ENCODE peak calls at places on chromosomes 6 and 20, in four cellular contexts. One of them, this sample, is unnamed.
A peak's percentile ranks its signal among the peaks of the same experiment; 100 is the strongest.

GRCh38 chr6:119043265-119043664 is 35.2 kb downstream of the FAM184A start:
- DNase-seq in Panc1: no peak
- DNase-seq in left ventricle myocardium inferior: no peak
- DNase-seq in astrocyte: no peak
- DNase-seq in this sample: no peak

GRCh38 chr20:34089655-34090324 is 22.3 kb downstream of the EIF2S2 start:
- DNase-seq in Panc1: no peak
- DNase-seq in left ventricle myocardium inferior: peak; percentile 36
- DNase-seq in astrocyte: no peak
- DNase-seq in this sample: no peak

GRCh38 chr6:98769546-98769945 is 64.8 kb upstream of the POU3F2 start:
- DNase-seq in Panc1: no peak
- DNase-seq in left ventricle myocardium inferior: no peak
- DNase-seq in astrocyte: peak; percentile 40
- DNase-seq in this sample: peak; percentile 34

GRCh38 chr6:1611572-1612385 is 2.1 kb downstream of the FOXC1 start:
- DNase-seq in Panc1: no peak
- DNase-seq in left ventricle myocardium inferior: no peak
- DNase-seq in astrocyte: peak; percentile 32
- DNase-seq in this sample: no peak

GRCh38 chr6:114592506-114592905 is 249.7 kb upstream of the HS3ST5 start:
- DNase-seq in Panc1: no peak
- DNase-seq in left ventricle myocardium inferior: no peak
- DNase-seq in astrocyte: no peak
- DNase-seq in this sample: no peak

GRCh38 chr20:18031888-18032509 is 25.7 kb downstream of the OVOL2 start:
- DNase-seq in Panc1: no peak
- DNase-seq in left ventricle myocardium inferior: no peak
- DNase-seq in astrocyte: no peak
- DNase-seq in this sample: no peak

GRCh38 chr20:6818033-6818808 is 50.7 kb downstream of the BMP2 start:
- DNase-seq in Panc1: no peak
- DNase-seq in left ventricle myocardium inferior: no peak
- DNase-seq in astrocyte: peak; percentile 8
- DNase-seq in this sample: no peak

GRCh38 chr6:44422534-44422933 is 35.0 kb downstream of the CDC5L start:
- DNase-seq in Panc1: no peak
- DNase-seq in left ventricle myocardium inferior: no peak
- DNase-seq in astrocyte: no peak
- DNase-seq in this sample: no peak

GRCh38 chr6:56009620-56010019 is 134.2 kb upstream of the BMP5 start:
- DNase-seq in Panc1: no peak
- DNase-seq in left ventricle myocardium inferior: no peak
- DNase-seq in astrocyte: peak; percentile 33
- DNase-seq in this sample: no peak

GRCh38 chr6:137121401-137121997 is 51.9 kb downstream of the IL22RA2 start:
- DNase-seq in Panc1: no peak
- DNase-seq in left ventricle myocardium inferior: no peak
- DNase-seq in astrocyte: no peak
- DNase-seq in this sample: no peak

GRCh38 chr20:38230957-38231785 is 29.4 kb downstream of the KIAA1755 start:
- DNase-seq in Panc1: no peak
- DNase-seq in left ventricle myocardium inferior: no peak
- DNase-seq in astrocyte: peak; percentile 44
- DNase-seq in this sample: no peak

GRCh38 chr6:145257757-145258521 is 477.4 kb downstream of the EPM2A start:
- DNase-seq in Panc1: no peak
- DNase-seq in left ventricle myocardium inferior: no peak
- DNase-seq in astrocyte: no peak
- DNase-seq in this sample: no peak

GRCh38 chr20:24406761-24407550 is 62.5 kb upstream of the SYNDIG1 start:
- DNase-seq in Panc1: no peak
- DNase-seq in left ventricle myocardium inferior: no peak
- DNase-seq in astrocyte: no peak
- DNase-seq in this sample: no peak

GRCh38 chr20:21529863-21530262 is 16.0 kb upstream of the NKX2-2 start:
- DNase-seq in Panc1: no peak
- DNase-seq in left ventricle myocardium inferior: no peak
- DNase-seq in astrocyte: no peak
- DNase-seq in this sample: no peak

GRCh38 chr6:155188707-155189496 is 74.9 kb upstream of the CLDN20 start:
- DNase-seq in Panc1: no peak
- DNase-seq in left ventricle myocardium inferior: no peak
- DNase-seq in astrocyte: peak; percentile 97
- DNase-seq in this sample: no peak

GRCh38 chr6:109165392-109165964 is 70.2 kb downstream of the CEP57L1 start:
- DNase-seq in Panc1: no peak
- DNase-seq in left ventricle myocardium inferior: no peak
- DNase-seq in astrocyte: peak; percentile 71
- DNase-seq in this sample: peak; percentile 39

GRCh38 chr6:38155144-38155543 is 335.6 kb downstream of the ZFAND3 start:
- DNase-seq in Panc1: no peak
- DNase-seq in left ventricle myocardium inferior: no peak
- DNase-seq in astrocyte: no peak
- DNase-seq in this sample: no peak

GRCh38 chr20:58553841-58554240 is 38.6 kb upstream of the APCDD1L start:
- DNase-seq in Panc1: no peak
- DNase-seq in left ventricle myocardium inferior: no peak
- DNase-seq in astrocyte: peak; percentile 75
- DNase-seq in this sample: no peak

GRCh38 chr6:75103411-75103810 is 102.4 kb downstream of the COL12A1 start:
- DNase-seq in Panc1: no peak
- DNase-seq in left ventricle myocardium inferior: no peak
- DNase-seq in astrocyte: no peak
- DNase-seq in this sample: no peak

GRCh38 chr20:19427913-19428800 is 215.7 kb downstream of the SLC24A3 start:
- DNase-seq in Panc1: no peak
- DNase-seq in left ventricle myocardium inferior: no peak
- DNase-seq in astrocyte: no peak
- DNase-seq in this sample: no peak

GRCh38 chr6:108559884-108560462 is 744 bp upstream of the FOXO3 start:
- DNase-seq in Panc1: no peak
- DNase-seq in left ventricle myocardium inferior: no peak
- DNase-seq in astrocyte: peak; percentile 78
- DNase-seq in this sample: peak; percentile 79

GRCh38 chr6:51720327-51720726 is 367.1 kb downstream of the PKHD1 start:
- DNase-seq in Panc1: no peak
- DNase-seq in left ventricle myocardium inferior: no peak
- DNase-seq in astrocyte: no peak
- DNase-seq in this sample: no peak

GRCh38 chr6:146847426-146847825 is 248.7 kb downstream of the ADGB start:
- DNase-seq in Panc1: no peak
- DNase-seq in left ventricle myocardium inferior: no peak
- DNase-seq in astrocyte: peak; percentile 68
- DNase-seq in this sample: no peak

GRCh38 chr20:35697696-35698297 is 1.4 kb downstream of the NFS1 start:
- DNase-seq in Panc1: no peak
- DNase-seq in left ventricle myocardium inferior: no peak
- DNase-seq in astrocyte: no peak
- DNase-seq in this sample: no peak

GRCh38 chr6:163625265-163625664 is 210.7 kb downstream of the QKI start:
- DNase-seq in Panc1: no peak
- DNase-seq in left ventricle myocardium inferior: no peak
- DNase-seq in astrocyte: no peak
- DNase-seq in this sample: no peak

GRCh38 chr6:96001891-96002575 is 13.7 kb upstream of the FUT9 start:
- DNase-seq in Panc1: no peak
- DNase-seq in left ventricle myocardium inferior: no peak
- DNase-seq in astrocyte: no peak
- DNase-seq in this sample: no peak

GRCh38 chr6:46901747-46902362 is 19.9 kb downstream of the ADGRF5 start:
- DNase-seq in Panc1: no peak
- DNase-seq in left ventricle myocardium inferior: no peak
- DNase-seq in astrocyte: no peak
- DNase-seq in this sample: no peak

GRCh38 chr6:12150812-12151432 is 138.8 kb downstream of the HIVEP1 start:
- DNase-seq in Panc1: no peak
- DNase-seq in left ventricle myocardium inferior: no peak
- DNase-seq in astrocyte: no peak
- DNase-seq in this sample: peak; percentile 26

GRCh38 chr6:148835920-148836441 is 89.2 kb downstream of the UST start:
- DNase-seq in Panc1: no peak
- DNase-seq in left ventricle myocardium inferior: no peak
- DNase-seq in astrocyte: peak; percentile 87
- DNase-seq in this sample: no peak

GRCh38 chr6:157462956-157463742 is 82.2 kb downstream of the ZDHHC14 start:
- DNase-seq in Panc1: no peak
- DNase-seq in left ventricle myocardium inferior: no peak
- DNase-seq in astrocyte: no peak
- DNase-seq in this sample: no peak

GRCh38 chr6:85669735-85670194 is 27.1 kb upstream of the SYNCRIP start:
- DNase-seq in Panc1: no peak
- DNase-seq in left ventricle myocardium inferior: no peak
- DNase-seq in astrocyte: peak; percentile 27
- DNase-seq in this sample: no peak

GRCh38 chr20:4633780-4634179 is 87.9 kb upstream of the PRND start:
- DNase-seq in Panc1: no peak
- DNase-seq in left ventricle myocardium inferior: no peak
- DNase-seq in astrocyte: peak; percentile 96
- DNase-seq in this sample: no peak

GRCh38 chr20:12287575-12287974 is 369.9 kb downstream of the BTBD3 start:
- DNase-seq in Panc1: no peak
- DNase-seq in left ventricle myocardium inferior: no peak
- DNase-seq in astrocyte: no peak
- DNase-seq in this sample: no peak

GRCh38 chr6:99602519-99603420 is 3.9 kb upstream of the PRDM13 start:
- DNase-seq in Panc1: no peak
- DNase-seq in left ventricle myocardium inferior: no peak
- DNase-seq in astrocyte: no peak
- DNase-seq in this sample: no peak

GRCh38 chr6:1913572-1913971 is 303.9 kb downstream of the FOXC1 start:
- DNase-seq in Panc1: no peak
- DNase-seq in left ventricle myocardium inferior: no peak
- DNase-seq in astrocyte: no peak
- DNase-seq in this sample: no peak

GRCh38 chr6:169868458-169868857 is 117.0 kb downstream of the ERMARD start:
- DNase-seq in Panc1: no peak
- DNase-seq in left ventricle myocardium inferior: peak; percentile 55
- DNase-seq in astrocyte: no peak
- DNase-seq in this sample: peak; percentile 27

GRCh38 chr20:45456632-45457031 is 12.9 kb upstream of the WFDC2 start:
- DNase-seq in Panc1: no peak
- DNase-seq in left ventricle myocardium inferior: no peak
- DNase-seq in astrocyte: no peak
- DNase-seq in this sample: peak; percentile 65

GRCh38 chr6:160424256-160424655 is 76.1 kb downstream of the SLC22A3 start:
- DNase-seq in Panc1: no peak
- DNase-seq in left ventricle myocardium inferior: no peak
- DNase-seq in astrocyte: no peak
- DNase-seq in this sample: no peak

GRCh38 chr6:18323935-18324707 is 59.8 kb upstream of the DEK start:
- DNase-seq in Panc1: no peak
- DNase-seq in left ventricle myocardium inferior: no peak
- DNase-seq in astrocyte: peak; percentile 21
- DNase-seq in this sample: peak; percentile 41

DNA sequence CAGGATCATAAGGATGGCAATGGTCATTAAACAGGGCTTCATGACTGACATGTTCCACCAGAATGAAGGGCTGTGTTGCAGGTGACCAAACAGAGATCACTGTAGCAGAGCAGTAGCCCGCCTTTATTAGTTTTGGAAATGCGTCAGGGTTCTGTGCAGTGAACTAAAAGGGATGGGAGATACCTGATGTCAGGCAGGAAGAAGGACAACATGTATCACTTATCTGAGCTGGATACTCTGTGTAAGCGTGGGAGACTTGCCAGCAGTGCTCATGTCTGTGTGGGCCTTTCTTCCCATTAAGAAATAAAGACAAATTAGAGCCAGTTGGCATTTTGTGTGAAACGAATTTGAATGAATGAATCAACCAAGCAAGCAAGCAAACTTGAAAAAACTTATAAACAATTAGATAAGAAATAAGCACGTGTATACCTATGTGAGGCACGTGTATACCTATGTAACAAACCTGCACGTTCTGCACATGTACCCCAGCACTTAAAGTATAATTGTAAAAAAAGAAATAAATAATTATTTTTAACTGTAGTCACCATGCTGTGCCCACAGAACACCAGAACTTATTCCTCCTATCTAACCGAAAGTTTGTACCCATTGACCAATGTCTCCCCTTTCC is at the start of gene DEFB116:
- DNase-seq in Panc1: no peak
- DNase-seq in left ventricle myocardium inferior: no peak
- DNase-seq in astrocyte: no peak
- DNase-seq in this sample: no peak
- H3K9me3 ChIP-seq in Panc1: no peaks in the 10 kb centered on the region
- H3K9me3 ChIP-seq in left ventricle myocardium inferior: peaks cover 14% of the 10 kb centered on the region
- H3K9me3 ChIP-seq in astrocyte: no peaks in the 10 kb centered on the region
- H3K9me3 ChIP-seq in this sample: no peaks in the 10 kb centered on the region

DNA sequence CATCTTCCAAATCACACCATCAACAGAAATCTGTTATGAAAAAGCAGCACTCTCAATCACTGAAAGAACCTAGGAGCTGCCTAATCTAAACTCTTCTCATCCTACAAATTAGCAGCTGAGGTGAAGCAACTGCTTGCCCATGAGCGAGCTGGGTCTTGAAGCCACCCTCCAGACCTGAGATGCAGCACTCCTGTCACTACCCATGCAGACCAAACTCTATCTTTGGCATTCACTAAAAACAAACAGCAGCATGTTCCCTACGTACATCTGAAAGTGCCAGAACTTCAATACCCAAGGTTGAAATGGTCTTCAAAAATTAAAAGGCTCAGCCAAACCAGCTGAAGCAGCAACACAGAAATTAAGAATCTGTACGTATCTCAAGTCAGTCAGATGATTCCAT is 14.3 kb downstream of the ADNP start:
- DNase-seq in Panc1: no peak
- DNase-seq in left ventricle myocardium inferior: no peak
- DNase-seq in astrocyte: no peak
- DNase-seq in this sample: no peak
- H3K4me1 ChIP-seq in Panc1: peaks cover 49% of the 10 kb centered on the region
- H3K4me1 ChIP-seq in left ventricle myocardium inferior: peaks cover 90% of the 10 kb centered on the region
- H3K4me1 ChIP-seq in astrocyte: peaks cover 31% of the 10 kb centered on the region
- H3K4me1 ChIP-seq in this sample: peaks cover 69% of the 10 kb centered on the region

GRCh38 chr6:125008957-125009356 is 46.7 kb downstream of the RNF217 start:
- DNase-seq in Panc1: no peak
- DNase-seq in left ventricle myocardium inferior: no peak
- DNase-seq in astrocyte: no peak
- DNase-seq in this sample: no peak
- H3K4me3 ChIP-seq in Panc1: no peak overlapping the region
- H3K4me3 ChIP-seq in left ventricle myocardium inferior: no peak overlapping the region
- H3K4me3 ChIP-seq in astrocyte: no peak overlapping the region
- H3K4me3 ChIP-seq in this sample: no peak overlapping the region

DNA sequence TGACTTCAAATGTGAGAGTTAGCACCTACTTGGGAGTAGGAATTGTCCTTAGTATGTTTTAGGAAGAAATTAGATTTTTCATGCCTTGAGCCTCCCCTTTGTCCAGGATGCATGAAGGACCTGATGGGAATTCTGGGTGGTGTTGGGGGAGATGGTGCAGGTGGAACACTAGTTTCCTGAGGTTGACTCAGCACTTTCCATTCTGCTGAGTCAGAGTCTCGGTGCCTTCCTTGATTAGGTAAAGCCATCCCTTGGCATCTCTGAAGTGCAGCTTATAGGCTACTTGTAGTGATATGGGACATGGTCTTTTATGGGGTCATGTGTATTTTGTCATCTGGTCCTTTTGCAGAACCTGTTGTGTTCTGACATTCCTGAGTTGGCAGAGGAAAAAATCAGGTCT is 105.3 kb downstream of the PHACTR3 start:
- DNase-seq in Panc1: no peak
- DNase-seq in left ventricle myocardium inferior: no peak
- DNase-seq in astrocyte: no peak
- DNase-seq in this sample: no peak
- H3K9me3 ChIP-seq in Panc1: no peaks in the 10 kb centered on the region
- H3K9me3 ChIP-seq in left ventricle myocardium inferior: peaks cover 11% of the 10 kb centered on the region
- H3K9me3 ChIP-seq in astrocyte: peaks cover 7% of the 10 kb centered on the region
- H3K9me3 ChIP-seq in this sample: no peaks in the 10 kb centered on the region

This sample was measured in body of pancreas.